ENCODE peak calls at places on chromosomes 1 and 21, in six cellular contexts. N, Z, T, E, P and U are unnamed samples.

GRCh38 chr21:42754270-42754933 is 101.0 kb downstream of the PDE9A start:
- DNase-seq in N (no peak), Z (no peak), T (no peak), E (no peak), P (no peak), U (no peak)

GRCh38 chr1:44012411-44012810 is 18.9 kb downstream of the SLC6A9 start:
- DNase-seq in N (no peak), Z (no peak), T (no peak), E (no peak), P (no peak), U (no peak)

GRCh38 chr1:22021061-22021460 is 19.6 kb downstream of the CELA3A start:
- DNase-seq in N (no peak), Z (no peak), T (no peak), E (no peak), P (no peak), U (no peak)

GRCh38 chr1:24864409-24864808 is 65.7 kb downstream of the RUNX3 start:
- DNase-seq in N (peak), Z (no peak), T (no peak), E (no peak), P (no peak), U (no peak)

GRCh38 chr21:45264146-45264918 is 23.4 kb downstream of the POFUT2 start:
- DNase-seq in N (peak), Z (no peak), T (no peak), E (peak), P (no peak), U (no peak)

GRCh38 chr1:43572551-43572950 is 41.9 kb downstream of the PTPRF start:
- DNase-seq in N (no peak), Z (no peak), T (no peak), E (no peak), P (no peak), U (no peak)

GRCh38 chr1:109197163-109198042 is 16.3 kb upstream of the SARS1 start:
- DNase-seq in N (no peak), Z (peak), T (peak), E (no peak), P (peak), U (no peak)

GRCh38 chr1:211345719-211346118 is 19.1 kb downstream of the TRAF5 start:
- DNase-seq in N (no peak), Z (no peak), T (no peak), E (no peak), P (peak), U (no peak)

GRCh38 chr1:5619469-5619868 is 372.8 kb downstream of the NPHP4 start:
- DNase-seq in N (no peak), Z (no peak), T (no peak), E (no peak), P (no peak), U (no peak)

GRCh38 chr1:190067592-190067991 is 410.1 kb downstream of the BRINP3 start:
- DNase-seq in N (no peak), Z (no peak), T (no peak), E (no peak), P (peak), U (no peak)

GRCh38 chr1:36537190-36537768 is 54.6 kb upstream of the CSF3R start:
- DNase-seq in N (no peak), Z (no peak), T (no peak), E (no peak), P (no peak), U (no peak)

GRCh38 chr1:152741656-152742055 is 16.2 kb upstream of the KPRP start:
- DNase-seq in N (no peak), Z (no peak), T (no peak), E (no peak), P (no peak), U (no peak)

GRCh38 chr1:248631354-248632041 is 3.4 kb downstream of the OR2T11 start:
- DNase-seq in N (no peak), Z (no peak), T (no peak), E (no peak), P (no peak), U (no peak)

GRCh38 chr1:115495603-115496002 is 146.2 kb upstream of the VANGL1 start:
- DNase-seq in N (no peak), Z (no peak), T (no peak), E (no peak), P (peak), U (no peak)

GRCh38 chr1:172883844-172884243 is 166.9 kb downstream of the TNFSF18 start:
- DNase-seq in N (no peak), Z (no peak), T (no peak), E (no peak), P (no peak), U (no peak)

GRCh38 chr1:155178441-155179106 is 4.9 kb downstream of the TRIM46 start:
- DNase-seq in N (no peak), Z (no peak), T (no peak), E (peak), P (no peak), U (no peak)

GRCh38 chr1:109490029-109490933 is 3.6 kb upstream of the CYB561D1 start:
- DNase-seq in N (peak), Z (no peak), T (no peak), E (peak), P (peak), U (peak)

GRCh38 chr1:231041705-231042261 is 1.7 kb upstream of the FAM89A start:
- DNase-seq in N (no peak), Z (no peak), T (no peak), E (no peak), P (no peak), U (no peak)

GRCh38 chr1:231040800-231041704 is 998 bp upstream of the FAM89A start:
- DNase-seq in N (no peak), Z (no peak), T (no peak), E (peak), P (no peak), U (no peak)

GRCh38 chr1:231039161-231040018 is 664 bp downstream of the FAM89A start:
- DNase-seq in N (peak), Z (no peak), T (no peak), E (peak), P (peak), U (peak)

GRCh38 chr1:231037585-231038517 is 2.2 kb downstream of the FAM89A start:
- DNase-seq in N (no peak), Z (no peak), T (no peak), E (no peak), P (no peak), U (no peak)

DNA sequence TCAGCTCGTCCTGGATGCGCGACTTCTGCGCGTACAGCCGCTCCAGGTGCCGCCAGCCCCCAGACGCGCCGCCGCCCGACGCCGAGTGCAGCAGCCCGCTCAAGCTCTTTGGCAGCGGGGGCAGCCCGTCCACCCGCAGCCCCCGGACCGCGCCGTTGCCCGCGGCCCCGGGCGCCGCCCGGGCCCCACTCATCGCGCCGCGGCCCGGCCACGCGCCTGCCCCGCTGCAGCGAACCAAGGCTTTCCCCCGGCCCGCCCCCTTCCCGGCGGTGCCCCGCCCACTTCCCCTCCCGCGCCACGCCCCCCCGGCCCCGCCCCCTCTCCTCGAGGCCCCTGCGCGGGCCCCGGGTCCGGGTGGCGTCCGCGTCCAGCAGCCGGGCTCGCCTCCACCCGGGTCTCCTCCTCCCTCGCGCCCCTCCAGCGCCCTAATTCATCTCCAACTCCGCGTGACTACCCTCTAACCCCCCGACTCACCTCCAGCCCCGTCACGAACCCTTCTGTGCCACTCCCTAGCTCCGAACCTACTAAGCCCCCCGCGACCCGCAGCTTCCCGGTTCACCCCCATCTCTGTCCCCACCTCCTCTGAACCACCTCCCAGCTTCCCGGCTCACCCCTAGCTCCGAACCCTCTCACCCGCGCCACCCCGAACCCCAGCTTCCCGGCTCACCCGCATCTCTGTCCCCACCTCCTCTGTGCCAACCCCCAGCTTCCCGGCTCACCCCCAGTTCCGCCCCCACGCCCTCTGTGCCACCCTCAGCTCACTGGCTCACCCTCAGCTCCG is at the start of gene FAM89A:
- DNase-seq in N (peak), Z (no peak), T (no peak), E (peak), P (peak), U (peak)
- TF ChIP-seq CTCF in N (no peak), Z (no peak), T (no peak), E (no peak), P (no peak), U (no peak)

GRCh38 chr1:77139389-77139788 is 79.8 kb downstream of the PIGK start:
- DNase-seq in N (no peak), Z (no peak), T (no peak), E (no peak), P (no peak), U (no peak)
- TF ChIP-seq CTCF in N (no peak), Z (no peak), T (no peak), E (no peak), P (no peak), U (no peak)

GRCh38 chr1:226624526-226624925 is 76.0 kb downstream of the STUM start:
- DNase-seq in N (no peak), Z (no peak), T (no peak), E (no peak), P (peak), U (no peak)
- TF ChIP-seq CTCF in N (no peak), Z (no peak), T (no peak), E (no peak), P (no peak), U (no peak)

GRCh38 chr1:1197551-1198422 is 8.6 kb downstream of the TNFRSF18 start:
- DNase-seq in N (no peak), Z (no peak), T (no peak), E (peak), P (no peak), U (no peak)

GRCh38 chr1:1198423-1199140 is 7.8 kb downstream of the TNFRSF18 start:
- DNase-seq in N (no peak), Z (no peak), T (no peak), E (peak), P (no peak), U (no peak)

GRCh38 chr1:1200876-1201810 is 5.2 kb downstream of the TNFRSF18 start:
- DNase-seq in N (peak), Z (no peak), T (no peak), E (peak), P (peak), U (no peak)

GRCh38 chr1:1199961-1200875 is 6.2 kb downstream of the TNFRSF18 start:
- DNase-seq in N (no peak), Z (no peak), T (no peak), E (peak), P (no peak), U (no peak)

DNA sequence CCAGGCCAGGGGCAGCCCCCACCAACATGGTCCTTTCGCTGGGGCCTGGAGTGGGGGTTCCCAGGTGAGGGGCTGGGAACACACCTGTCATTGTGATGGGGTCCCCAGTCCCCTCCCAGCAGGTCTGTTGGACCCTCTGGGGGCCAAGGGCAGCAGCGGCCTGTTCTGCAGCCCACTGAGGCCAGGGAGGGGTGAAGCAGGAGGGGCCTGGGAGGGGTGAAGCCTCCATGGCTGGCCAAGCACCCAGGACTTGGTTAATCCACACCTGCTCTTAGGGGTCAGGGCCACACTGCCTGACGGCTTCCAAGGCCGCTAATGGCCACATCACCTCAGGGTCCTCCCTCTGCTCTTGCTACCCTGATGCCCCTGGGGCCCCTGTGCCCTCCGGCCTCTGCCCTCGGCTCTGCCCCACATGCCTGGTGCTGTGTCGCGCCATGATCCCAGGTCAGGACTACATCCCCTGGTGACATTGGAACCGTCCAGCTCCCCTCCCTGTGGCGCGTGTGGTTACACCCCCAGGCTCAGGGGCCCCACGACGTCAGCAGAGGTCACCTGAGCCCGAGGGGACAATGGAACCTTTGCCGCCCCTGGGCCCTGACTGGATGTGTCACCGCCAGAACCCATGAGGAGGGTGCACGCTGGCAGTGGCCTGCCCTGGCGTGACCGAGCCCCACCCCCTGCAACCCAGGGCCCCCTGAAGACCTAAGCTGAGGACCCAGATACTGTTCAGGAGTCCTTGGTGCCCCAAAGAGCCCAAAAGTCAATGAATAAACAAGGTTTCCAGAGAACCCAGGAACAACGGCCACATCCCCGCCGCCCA is 7.0 kb downstream of the TNFRSF18 start:
- DNase-seq in N (no peak), Z (no peak), T (no peak), E (peak), P (no peak), U (no peak)
- TF ChIP-seq CTCF in N (no peak), Z (no peak), T (no peak), E (no peak), P (no peak), U (no peak)

GRCh38 chr1:234852659-234853058 is 242.7 kb upstream of the IRF2BP2 start:
- DNase-seq in N (no peak), Z (no peak), T (no peak), E (no peak), P (no peak), U (no peak)

GRCh38 chr1:234849824-234850223 is 239.8 kb upstream of the IRF2BP2 start:
- DNase-seq in N (no peak), Z (no peak), T (no peak), E (no peak), P (no peak), U (no peak)

GRCh38 chr1:234845836-234846235 is 235.9 kb upstream of the IRF2BP2 start:
- DNase-seq in N (no peak), Z (no peak), T (no peak), E (no peak), P (no peak), U (no peak)

GRCh38 chr1:234851450-234852438 is 241.8 kb upstream of the IRF2BP2 start:
- DNase-seq in N (no peak), Z (no peak), T (no peak), E (no peak), P (no peak), U (no peak)

GRCh38 chr1:234848972-234849641 is 239.1 kb upstream of the IRF2BP2 start:
- DNase-seq in N (no peak), Z (peak), T (no peak), E (no peak), P (peak), U (no peak)
- TF ChIP-seq CTCF in N (no peak), Z (peak), T (no peak), E (no peak), P (no peak), U (no peak)